ENCODE peak calls at places on chromosome 18, in ten cellular contexts. M is HCT116, Y is psoas muscle, L is tibial nerve, Q is heart right ventricle, V is heart left ventricle, D is neuronal stem cell, U is Karpas-422, I is lower lobe of right lung, B is prostate gland. E is an unnamed sample. For H3K27me3 and H3K9me3, the result is how much of the 10 kb centered on the place peaks cover.

GRCh38 chr18:31490838-31491237 is 7.1 kb upstream of the DSG2 start:
- DNase-seq in Y (no peak), V (no peak), Q (no peak), D (no peak), U (no peak), L (no peak), B (no peak), I (no peak), M (no peak), E (no peak)

GRCh38 chr18:27491772-27492171 is 306.7 kb upstream of the CHST9 start:
- DNase-seq in L (no peak), M (no peak), D (no peak), B (no peak), Q (no peak), U (no peak), I (no peak), V (no peak), Y (no peak), E (no peak)

GRCh38 chr18:13220326-13220991 is 1.9 kb downstream of the LDLRAD4 start:
- DNase-seq in Y (no peak), V (peak), M (no peak), Q (peak), D (no peak), L (no peak), I (no peak), B (no peak), U (no peak), E (no peak)

GRCh38 chr18:21109936-21110666 is 1.5 kb downstream of the ROCK1 start:
- DNase-seq in M (no peak), I (no peak), L (no peak), V (no peak), D (no peak), Y (no peak), U (peak), B (no peak), Q (no peak), E (no peak)

GRCh38 chr18:37714621-37715020 is 149.0 kb upstream of the CELF4 start:
- DNase-seq in L (no peak), V (no peak), D (no peak), B (no peak), M (no peak), Y (no peak), Q (no peak), I (no peak), U (no peak), E (no peak)

GRCh38 chr18:7329036-7329435 is 98.1 kb downstream of the LRRC30 start:
- DNase-seq in I (no peak), L (no peak), Y (no peak), B (no peak), V (no peak), D (no peak), Q (no peak), M (no peak), U (no peak), E (no peak)

GRCh38 chr18:4293337-4293736 is 161.8 kb downstream of the DLGAP1 start:
- DNase-seq in Y (no peak), L (no peak), M (no peak), B (no peak), V (no peak), U (peak), Q (no peak), I (no peak), D (no peak), E (no peak)

GRCh38 chr18:76256897-76257500 is 238.0 kb downstream of the ZNF516 start:
- DNase-seq in U (peak), B (no peak), Q (peak), D (no peak), Y (no peak), M (peak), I (no peak), L (no peak), V (no peak), E (peak)

GRCh38 chr18:10524507-10525425 is 1.1 kb upstream of the NAPG start:
- DNase-seq in Q (no peak), D (no peak), U (peak), V (no peak), Y (no peak), B (no peak), M (no peak), L (no peak), I (no peak), E (no peak)

GRCh38 chr18:51006948-51007786 is 22.8 kb upstream of the SMAD4 start:
- DNase-seq in I (no peak), B (no peak), L (no peak), Q (no peak), M (no peak), V (no peak), Y (no peak), D (no peak), U (no peak), E (no peak)

GRCh38 chr18:50662177-50662576 is 102.3 kb downstream of the MAPK4 start:
- DNase-seq in Q (no peak), M (peak), V (no peak), B (no peak), L (no peak), I (no peak), U (peak), D (no peak), Y (no peak), E (no peak)

GRCh38 chr18:59837586-59837985 is 62.2 kb upstream of the PMAIP1 start:
- DNase-seq in L (no peak), V (no peak), I (no peak), Q (peak), Y (no peak), B (peak), U (peak), D (peak), M (peak), E (no peak)

GRCh38 chr18:76885011-76885410 is 62.7 kb downstream of the ZNF236 start:
- DNase-seq in L (no peak), I (no peak), Q (no peak), M (no peak), B (no peak), D (no peak), V (no peak), Y (no peak), U (no peak), E (no peak)

GRCh38 chr18:76348267-76349066 is 146.6 kb downstream of the ZNF516 start:
- DNase-seq in Q (no peak), M (no peak), U (no peak), L (no peak), V (no peak), I (no peak), Y (no peak), D (no peak), B (peak), E (no peak)

GRCh38 chr18:41870191-41870590 is 84.8 kb upstream of the PIK3C3 start:
- DNase-seq in Y (no peak), V (no peak), L (no peak), Q (no peak), B (no peak), U (no peak), D (no peak), M (no peak), I (no peak), E (no peak)

GRCh38 chr18:61764381-61764780 is 128.4 kb downstream of the RNF152 start:
- DNase-seq in U (no peak), D (no peak), B (no peak), L (no peak), V (no peak), Y (no peak), Q (no peak), I (no peak), M (no peak), E (no peak)

GRCh38 chr18:32714571-32715148 is 58.2 kb downstream of the KLHL14 start:
- DNase-seq in M (peak), I (no peak), U (peak), Y (no peak), Q (peak), V (no peak), D (peak), L (no peak), B (peak), E (no peak)

DNA sequence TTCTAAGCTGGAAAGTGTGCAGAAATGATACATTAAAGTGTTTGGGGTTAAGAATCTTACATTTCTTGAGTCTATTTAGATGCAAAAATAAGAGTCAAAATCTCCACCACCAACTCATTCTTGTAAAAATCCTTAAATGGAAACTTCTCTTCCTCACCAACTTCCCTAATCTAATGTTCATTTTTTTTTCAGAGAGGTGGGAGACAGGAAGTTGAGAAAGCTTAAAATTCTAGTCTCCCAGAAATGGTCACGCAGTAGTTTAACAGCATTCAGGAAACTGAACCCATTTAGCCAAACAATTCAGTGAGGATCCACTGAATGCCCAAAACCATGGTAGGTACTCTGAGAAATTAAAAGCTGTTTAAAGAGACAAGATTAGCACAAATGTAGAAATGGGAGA is 69.0 kb downstream of the TXNL1 start:
- DNase-seq in Q (no peak), M (no peak), Y (no peak), L (no peak), B (no peak), U (no peak), D (no peak), V (no peak), I (no peak), E (no peak)
- H3K4me3 ChIP-seq in Q (no peak), M (no peak), Y (no peak), L (no peak), B (no peak), U (no peak), D (no peak), V (no peak), I (no peak), E (no peak)

GRCh38 chr18:79610461-79611039 is 69.1 kb upstream of the CTDP1 start:
- DNase-seq in Y (peak), I (peak), V (peak), L (no peak), U (no peak), D (no peak), Q (no peak), M (no peak), B (no peak), E (peak)
- H3K27me3 ChIP-seq in Y (under half), I (under half), V (under half), L (under half), U (under half), D (under half), Q (under half), M (under half), B (under half), E (under half)

GRCh38 chr18:23547806-23548205 is 38.5 kb downstream of the NPC1 start:
- DNase-seq in Q (no peak), M (peak), I (no peak), L (no peak), B (no peak), U (no peak), D (no peak), Y (no peak), V (no peak), E (no peak)
- H3K9me3 ChIP-seq in Q (under half), M (under half), I (under half), L (under half), B (under half), U (under half), D (under half), Y (under half), V (under half), E (under half)

GRCh38 chr18:48192542-48192941 is 216.6 kb downstream of the ZBTB7C start:
- DNase-seq in U (no peak), M (no peak), L (no peak), B (no peak), D (no peak), Y (no peak), Q (no peak), I (no peak), V (no peak), E (no peak)
- H3K4me3 ChIP-seq in U (no peak), M (no peak), L (no peak), B (no peak), D (no peak), Y (no peak), Q (no peak), I (no peak), V (no peak), E (no peak)

E was measured in right cardiac atrium.